ENCODE peak calls at places on chromosomes 3 and 15, in seven cellular contexts. U is activated CD8-positive, alpha-beta T cell treated with anti-CD3 and anti-CD28 coated beads for 36 hours; V is HEK293T; I is cardiac muscle cell; M is BJ; B is stimulated activated CD4-positive, alpha-beta T cell treated with anti-CD3 and anti-CD28 coated beads, Interleukin-4, amount 100 ng/mL, for 4 hours; P is HCEC 1CT. D is an unnamed sample.

GRCh38 chr15:28989239-28989830 is 103.6 kb downstream of the APBA2 start:
- DNase-seq in M (no peak), U (peak), V (peak), P (peak), B (no peak), I (no peak), D (no peak)

GRCh38 chr3:170323371-170323770 is 34.1 kb upstream of the SKIL start:
- DNase-seq in P (no peak), U (no peak), B (no peak), M (no peak), V (no peak), I (no peak), D (no peak)

GRCh38 chr3:183287301-183287971 is 34.4 kb downstream of the B3GNT5 start:
- DNase-seq in B (no peak), V (no peak), U (peak), I (peak), M (no peak), P (peak), D (no peak)

GRCh38 chr15:77870195-77871065 is 207.1 kb downstream of the TBC1D2B start:
- DNase-seq in M (no peak), P (peak), B (peak), U (peak), I (peak), V (peak), D (no peak)

GRCh38 chr3:189304465-189305341 is 132.9 kb downstream of the TPRG1 start:
- DNase-seq in P (no peak), I (peak), M (peak), U (no peak), B (peak), V (peak), D (no peak)

GRCh38 chr3:192188218-192188835 is 539.0 kb downstream of the FGF12 start:
- DNase-seq in U (peak), V (peak), P (no peak), B (peak), I (peak), M (no peak), D (no peak)

GRCh38 chr3:142027713-142028112 is 121.6 kb downstream of the TFDP2 start:
- DNase-seq in P (peak), U (peak), I (peak), V (peak), B (peak), M (no peak), D (no peak)

GRCh38 chr3:59764131-59764530 is 714.3 kb upstream of the CFAP20DC start:
- DNase-seq in V (no peak), I (no peak), B (no peak), P (peak), U (no peak), M (no peak), D (no peak)

GRCh38 chr15:41024141-41024540 is 70.9 kb downstream of the CHAC1 start:
- DNase-seq in P (peak), I (peak), M (peak), B (no peak), U (no peak), V (no peak), D (no peak)

GRCh38 chr3:104885214-104885814 is 481.4 kb upstream of the ALCAM start:
- DNase-seq in P (no peak), V (no peak), I (no peak), M (no peak), B (no peak), U (no peak), D (no peak)

GRCh38 chr3:137762674-137763593 is 1.2 kb upstream of the SOX14 start:
- DNase-seq in I (no peak), B (no peak), M (no peak), U (no peak), P (no peak), V (no peak), D (no peak)

GRCh38 chr3:138559134-138559533 is 34.9 kb downstream of the CEP70 start:
- DNase-seq in B (no peak), P (no peak), M (no peak), I (no peak), V (no peak), U (no peak), D (no peak)